ENCODE peak calls at places on chromosomes 13 and 19, in five cellular contexts. Q, F, J, H and G are unnamed samples.

GRCh38 chr13:26601669-26602068 is 44.2 kb downstream of the WASF3 start:
- DNase-seq in Q (no peak), F (no peak), H (no peak), J (no peak), G (no peak)

GRCh38 chr19:53881482-53882390 is at the start of gene PRKCG:
- DNase-seq in Q (no peak), F (peak), H (no peak), J (peak), G (no peak)

GRCh38 chr19:53537126-53537522 is 821 bp upstream of the ZNF331 start:
- DNase-seq in F (no peak), H (no peak), J (no peak), Q (no peak), G (no peak)

GRCh38 chr13:47933688-47934011 is 67.4 kb downstream of the SUCLA2 start:
- DNase-seq in F (no peak), H (no peak), J (no peak), Q (no peak), G (no peak)

GRCh38 chr13:77415253-77416127 is 88.6 kb upstream of the MYCBP2 start:
- DNase-seq in F (no peak), H (no peak), Q (peak), J (no peak), G (no peak)

GRCh38 chr13:48962281-48962680 is 13.4 kb upstream of the FNDC3A start:
- DNase-seq in H (no peak), J (no peak), F (no peak), Q (no peak), G (no peak)

GRCh38 chr13:25319781-25320180 is 18.4 kb downstream of the NUP58 start:
- DNase-seq in F (no peak), Q (no peak), H (no peak), J (no peak), G (no peak)

GRCh38 chr19:36051637-36052036 is 2.4 kb downstream of the THAP8 start:
- DNase-seq in Q (no peak), J (no peak), F (no peak), H (no peak), G (no peak)

GRCh38 chr13:111383591-111384440 is 63.4 kb downstream of the TEX29 start:
- DNase-seq in Q (no peak), J (no peak), H (no peak), F (no peak), G (no peak)

GRCh38 chr13:52999093-52999696 is 29.4 kb upstream of the OLFM4 start:
- DNase-seq in H (no peak), J (no peak), Q (no peak), F (no peak), G (no peak)

GRCh38 chr13:46586766-46587509 is 34.0 kb downstream of the LRCH1 start:
- DNase-seq in F (no peak), J (no peak), Q (peak), H (no peak), G (no peak)

GRCh38 chr19:8194528-8195275 is 14.5 kb upstream of the CERS4 start:
- DNase-seq in F (no peak), Q (no peak), H (no peak), J (peak), G (peak)

GRCh38 chr19:55077106-55077505 is 1.4 kb downstream of the EPS8L1 start:
- DNase-seq in J (no peak), H (no peak), Q (no peak), F (no peak), G (no peak)

GRCh38 chr13:48542581-48543341 is 9.9 kb upstream of the RCBTB2 start:
- DNase-seq in Q (no peak), F (peak), J (no peak), H (no peak), G (no peak)

GRCh38 chr19:11652056-11652455 is 54.8 kb downstream of the ZNF627 start:
- DNase-seq in F (no peak), H (no peak), Q (no peak), J (no peak), G (no peak)

GRCh38 chr13:106350208-106350607 is 185.3 kb downstream of the EFNB2 start:
- DNase-seq in Q (no peak), H (no peak), F (no peak), J (no peak), G (no peak)

GRCh38 chr19:12112238-12112637 is 27.9 kb downstream of the ZNF20 start:
- DNase-seq in F (no peak), J (no peak), Q (no peak), H (no peak), G (no peak)

GRCh38 chr13:23608704-23609413 is 38.6 kb downstream of the TNFRSF19 start:
- DNase-seq in Q (no peak), J (no peak), F (no peak), H (no peak), G (no peak)

GRCh38 chr13:38042771-38043170 is 173.2 kb upstream of the TRPC4 start:
- DNase-seq in J (no peak), Q (no peak), F (no peak), H (no peak), G (no peak)